ENCODE peak calls at places on chromosomes 16 and 17, in five cellular contexts. One of them, this sample, is unnamed.

GRCh38 chr16:89484923-89485679 is 5.3 kb downstream of the ANKRD11 start:
- DNase-seq in A549: no peak
- DNase-seq in H1: no peak
- DNase-seq in HepG2: no peak
- DNase-seq in GM12878: peak; percentile 41
- DNase-seq in this sample: no peak

GRCh38 chr17:489758-490329 is 137.2 kb upstream of the RPH3AL start:
- DNase-seq in A549: peak; percentile 67
- DNase-seq in H1: peak; percentile 72
- DNase-seq in HepG2: peak; percentile 14
- DNase-seq in GM12878: no peak
- DNase-seq in this sample: peak; percentile 34

GRCh38 chr16:78291642-78292041 is 192.2 kb downstream of the WWOX start:
- DNase-seq in A549: no peak
- DNase-seq in H1: no peak
- DNase-seq in HepG2: no peak
- DNase-seq in GM12878: no peak
- DNase-seq in this sample: no peak

GRCh38 chr17:280901-281300 is 71.7 kb downstream of the RPH3AL start:
- DNase-seq in A549: no peak
- DNase-seq in H1: peak; percentile 38
- DNase-seq in HepG2: no peak
- DNase-seq in GM12878: no peak
- DNase-seq in this sample: no peak

GRCh38 chr17:65963179-65963578 is 228.8 kb downstream of the CEP112 start:
- DNase-seq in A549: no peak
- DNase-seq in H1: no peak
- DNase-seq in HepG2: no peak
- DNase-seq in GM12878: no peak
- DNase-seq in this sample: no peak

GRCh38 chr17:4354862-4355514 is 11.5 kb downstream of the UBE2G1 start:
- DNase-seq in A549: no peak
- DNase-seq in H1: no peak
- DNase-seq in HepG2: no peak
- DNase-seq in GM12878: no peak
- DNase-seq in this sample: no peak

GRCh38 chr16:86762035-86762550 is 183.7 kb downstream of the FOXL1 start:
- DNase-seq in A549: no peak
- DNase-seq in H1: no peak
- DNase-seq in HepG2: no peak
- DNase-seq in GM12878: no peak
- DNase-seq in this sample: no peak

GRCh38 chr16:74071996-74072559 is 224.5 kb upstream of the PSMD7 start:
- DNase-seq in A549: no peak
- DNase-seq in H1: no peak
- DNase-seq in HepG2: no peak
- DNase-seq in GM12878: no peak
- DNase-seq in this sample: no peak

GRCh38 chr17:70344356-70345060 is 175.2 kb downstream of the KCNJ2 start:
- DNase-seq in A549: no peak
- DNase-seq in H1: no peak
- DNase-seq in HepG2: no peak
- DNase-seq in GM12878: no peak
- DNase-seq in this sample: no peak

GRCh38 chr17:56217921-56218320 is 64.6 kb downstream of the ANKFN1 start:
- DNase-seq in A549: no peak
- DNase-seq in H1: no peak
- DNase-seq in HepG2: no peak
- DNase-seq in GM12878: no peak
- DNase-seq in this sample: no peak

GRCh38 chr17:58344047-58344790 is 7.8 kb downstream of the SUPT4H1 start:
- DNase-seq in A549: no peak
- DNase-seq in H1: no peak
- DNase-seq in HepG2: no peak
- DNase-seq in GM12878: peak; percentile 98
- DNase-seq in this sample: no peak

GRCh38 chr16:88867561-88868246 is 1.2 kb upstream of the PABPN1L start:
- DNase-seq in A549: no peak
- DNase-seq in H1: no peak
- DNase-seq in HepG2: no peak
- DNase-seq in GM12878: no peak
- DNase-seq in this sample: no peak

GRCh38 chr17:6756425-6757012 is 673 bp downstream of the XAF1 start:
- DNase-seq in A549: no peak
- DNase-seq in H1: no peak
- DNase-seq in HepG2: no peak
- DNase-seq in GM12878: no peak
- DNase-seq in this sample: no peak

GRCh38 chr17:68328676-68329075 is 37.4 kb downstream of the ARSG start:
- DNase-seq in A549: no peak
- DNase-seq in H1: no peak
- DNase-seq in HepG2: no peak
- DNase-seq in GM12878: no peak
- DNase-seq in this sample: no peak

GRCh38 chr17:42485680-42486079 is 27.0 kb downstream of the ATP6V0A1 start:
- DNase-seq in A549: no peak
- DNase-seq in H1: no peak
- DNase-seq in HepG2: no peak
- DNase-seq in GM12878: no peak
- DNase-seq in this sample: no peak

GRCh38 chr16:56610017-56610608 is 1.7 kb downstream of the MT2A start:
- DNase-seq in A549: peak; percentile 75
- DNase-seq in H1: no peak
- DNase-seq in HepG2: peak; percentile 35
- DNase-seq in GM12878: peak; percentile 55
- DNase-seq in this sample: no peak

GRCh38 chr16:12639044-12639443 is 164.6 kb downstream of the CPPED1 start:
- DNase-seq in A549: peak; percentile 66
- DNase-seq in H1: no peak
- DNase-seq in HepG2: peak; percentile 52
- DNase-seq in GM12878: no peak
- DNase-seq in this sample: peak; percentile 62

GRCh38 chr17:68515238-68515637 is 3.0 kb downstream of the PRKAR1A start:
- DNase-seq in A549: no peak
- DNase-seq in H1: no peak
- DNase-seq in HepG2: no peak
- DNase-seq in GM12878: no peak
- DNase-seq in this sample: no peak

GRCh38 chr16:88296437-88297177 is 86.2 kb upstream of the ZNF469 start:
- DNase-seq in A549: no peak
- DNase-seq in H1: no peak
- DNase-seq in HepG2: no peak
- DNase-seq in GM12878: no peak
- DNase-seq in this sample: no peak

GRCh38 chr17:66834919-66835454 is at the start of gene CACNG5:
- DNase-seq in A549: no peak
- DNase-seq in H1: peak; percentile 80
- DNase-seq in HepG2: no peak
- DNase-seq in GM12878: no peak
- DNase-seq in this sample: peak; percentile 93

GRCh38 chr16:12311887-12312286 is 335.4 kb downstream of the SNX29 start:
- DNase-seq in A549: no peak
- DNase-seq in H1: no peak
- DNase-seq in HepG2: no peak
- DNase-seq in GM12878: no peak
- DNase-seq in this sample: no peak

GRCh38 chr17:50904522-50905459 is 38.6 kb upstream of the TOB1 start:
- DNase-seq in A549: no peak
- DNase-seq in H1: peak; percentile 72
- DNase-seq in HepG2: peak; percentile 78
- DNase-seq in GM12878: no peak
- DNase-seq in this sample: no peak
- TF ChIP-seq RAD21 in A549: no peak
- TF ChIP-seq RAD21 in H1: no peak
- TF ChIP-seq RAD21 in HepG2: peak; percentile 31
- TF ChIP-seq RAD21 in GM12878: no peak
- TF ChIP-seq RAD21 in this sample: no peak

DNA sequence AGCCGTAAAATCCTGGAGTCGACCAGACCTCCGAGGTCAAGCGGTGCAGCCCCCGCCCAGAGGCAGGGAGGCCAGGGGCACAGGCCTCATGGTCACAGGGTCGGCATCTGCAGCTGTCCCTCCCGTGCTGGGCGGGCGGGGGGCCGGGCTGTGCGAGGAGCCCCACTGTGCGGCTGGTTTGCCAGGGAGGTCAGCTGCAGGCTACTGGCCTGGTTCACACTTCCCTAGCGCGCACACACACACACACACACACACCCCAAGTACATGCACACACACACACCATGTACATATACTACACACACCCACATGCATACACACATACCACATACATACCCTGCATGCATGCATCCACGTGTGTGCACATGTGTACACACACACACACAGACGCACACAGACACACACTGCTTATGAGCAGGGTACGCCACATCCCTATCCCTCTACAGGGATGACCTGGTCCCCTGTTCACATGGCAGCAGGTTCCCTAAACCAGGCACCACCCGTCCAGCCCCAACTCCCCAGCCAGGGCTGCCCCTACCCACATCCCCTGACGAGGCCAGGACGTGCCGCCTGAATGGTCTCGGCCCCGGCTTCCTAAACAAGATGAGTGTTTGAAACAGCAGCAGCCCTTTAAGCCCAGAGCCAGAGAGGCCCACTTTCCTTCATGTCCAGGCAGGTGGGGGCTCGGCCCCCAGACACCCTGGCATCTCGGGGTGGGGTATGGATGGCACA is 109.0 kb upstream of the CIBAR2 start:
- DNase-seq in A549: no peak
- DNase-seq in H1: no peak
- DNase-seq in HepG2: no peak
- DNase-seq in GM12878: no peak
- DNase-seq in this sample: no peak
- TF ChIP-seq KDM1A in A549: no peak
- TF ChIP-seq KDM1A in H1: no peak
- TF ChIP-seq KDM1A in HepG2: no peak
- TF ChIP-seq KDM1A in GM12878: no peak
- TF ChIP-seq KDM1A in this sample: no peak

GRCh38 chr17:32696426-32696825 is 180.5 kb downstream of the MYO1D start:
- DNase-seq in A549: no peak
- DNase-seq in H1: no peak
- DNase-seq in HepG2: no peak
- DNase-seq in GM12878: no peak
- DNase-seq in this sample: no peak

GRCh38 chr17:32695864-32696263 is 181.1 kb downstream of the MYO1D start:
- DNase-seq in A549: no peak
- DNase-seq in H1: no peak
- DNase-seq in HepG2: no peak
- DNase-seq in GM12878: no peak
- DNase-seq in this sample: no peak

GRCh38 chr17:32701860-32702259 is 175.1 kb downstream of the MYO1D start:
- DNase-seq in A549: no peak
- DNase-seq in H1: no peak
- DNase-seq in HepG2: no peak
- DNase-seq in GM12878: no peak
- DNase-seq in this sample: no peak

GRCh38 chr17:32699247-32699646 is 177.7 kb downstream of the MYO1D start:
- DNase-seq in A549: no peak
- DNase-seq in H1: no peak
- DNase-seq in HepG2: no peak
- DNase-seq in GM12878: no peak
- DNase-seq in this sample: no peak

DNA sequence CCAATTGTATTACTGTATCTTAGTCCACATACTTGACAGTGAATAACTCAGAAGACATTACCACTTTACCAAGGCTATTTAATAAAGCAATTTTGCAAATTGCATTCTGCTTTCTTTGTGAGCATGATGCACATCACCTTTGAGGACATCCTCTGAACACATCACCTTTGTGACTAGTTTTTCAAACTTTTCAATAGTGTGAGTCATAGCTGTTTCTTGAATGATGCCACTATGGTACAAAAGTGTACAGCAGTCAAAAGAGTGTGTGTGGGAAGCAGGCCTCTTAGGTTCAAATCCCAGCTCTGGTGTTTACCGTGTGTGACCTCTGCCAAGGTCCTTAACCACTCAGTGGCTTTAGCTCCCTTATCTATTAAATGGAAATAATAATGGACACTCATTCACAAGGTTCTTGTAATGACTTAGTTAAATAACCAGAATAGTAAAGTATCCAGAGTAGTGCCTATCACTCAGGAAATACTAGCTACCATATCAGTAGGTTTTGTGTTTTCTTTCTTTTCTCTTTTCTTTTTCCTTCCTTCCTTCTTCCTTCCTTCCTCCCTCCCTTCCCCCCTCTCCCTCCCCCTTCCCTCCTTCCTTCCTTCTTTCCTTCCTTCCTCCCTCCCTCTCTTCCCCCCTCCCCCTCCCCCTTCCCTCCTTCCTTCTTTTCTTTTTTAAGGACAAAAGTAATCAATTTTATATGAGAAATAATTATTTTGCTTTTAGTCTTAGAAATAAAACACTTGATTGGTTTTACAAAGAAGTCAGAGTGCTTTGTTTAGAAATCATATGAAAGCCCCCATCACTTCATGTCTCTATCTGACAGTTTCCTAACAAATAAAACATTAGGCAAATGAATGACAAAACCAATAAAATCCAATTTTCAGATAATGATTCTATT is 178.9 kb downstream of the MYO1D start:
- DNase-seq in A549: no peak
- DNase-seq in H1: no peak
- DNase-seq in HepG2: peak; percentile 6
- DNase-seq in GM12878: no peak
- DNase-seq in this sample: no peak
- TF ChIP-seq RAD21 in A549: no peak
- TF ChIP-seq RAD21 in H1: no peak
- TF ChIP-seq RAD21 in HepG2: no peak
- TF ChIP-seq RAD21 in GM12878: no peak
- TF ChIP-seq RAD21 in this sample: no peak

DNA sequence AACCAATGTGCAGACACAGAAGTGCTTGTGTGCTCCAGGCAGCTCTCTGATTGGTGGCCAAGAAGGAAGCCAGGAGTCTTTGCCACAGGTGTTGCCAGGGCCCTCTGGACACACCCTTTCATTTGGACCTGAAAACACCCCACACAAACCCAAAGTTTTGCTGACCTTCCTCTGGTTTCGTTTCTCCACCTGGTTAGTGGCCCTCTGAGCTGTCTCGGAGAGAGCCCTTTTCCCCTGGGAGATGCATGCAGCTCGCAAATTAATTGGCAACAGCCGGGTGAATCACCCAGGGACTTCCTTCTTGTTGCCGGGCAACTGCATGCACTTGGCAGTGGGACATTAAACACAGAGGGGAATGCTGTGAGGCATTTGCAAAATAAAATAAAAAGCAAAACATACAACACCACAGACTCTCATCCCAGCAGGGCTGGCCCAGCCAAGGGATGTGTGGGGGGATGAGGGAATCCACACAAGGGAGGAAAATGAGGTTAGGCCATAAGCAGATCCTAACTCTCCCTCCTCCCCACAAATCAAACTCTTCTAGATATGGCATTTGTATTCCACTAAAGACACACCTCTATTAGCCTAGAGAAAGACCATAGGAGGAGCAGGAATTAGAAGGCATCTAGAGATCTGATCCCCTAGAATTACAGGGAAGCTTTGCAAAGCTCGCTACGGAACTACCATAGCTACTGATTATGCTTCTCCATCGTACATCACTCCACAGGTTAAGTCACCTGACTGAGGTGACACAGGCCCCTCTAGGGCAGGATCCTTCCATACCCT is 286.7 kb downstream of the SOX9 start:
- DNase-seq in A549: peak; percentile 93
- DNase-seq in H1: no peak
- DNase-seq in HepG2: no peak
- DNase-seq in GM12878: no peak
- DNase-seq in this sample: no peak
- TF ChIP-seq KDM1A in A549: no peak
- TF ChIP-seq KDM1A in H1: no peak
- TF ChIP-seq KDM1A in HepG2: no peak
- TF ChIP-seq KDM1A in GM12878: no peak
- TF ChIP-seq KDM1A in this sample: no peak

GRCh38 chr16:9934723-9935508 is 247.3 kb downstream of the GRIN2A start:
- DNase-seq in A549: no peak
- DNase-seq in H1: no peak
- DNase-seq in HepG2: no peak
- DNase-seq in GM12878: no peak
- DNase-seq in this sample: no peak
- TF ChIP-seq RAD21 in A549: no peak
- TF ChIP-seq RAD21 in H1: no peak
- TF ChIP-seq RAD21 in HepG2: no peak
- TF ChIP-seq RAD21 in GM12878: no peak
- TF ChIP-seq RAD21 in this sample: no peak